ENCODE peak calls at places on chromosome 12, in seven cellular contexts. I is NCI-H774; R is activated naive CD4-positive, alpha-beta T cell treated with Interleukin-2 at 50 U/mL for 16 hours; F is T-cell; E is coronary artery; D is DMS79; V is left cardiac atrium. S is an unnamed sample.

GRCh38 chr12:2795291-2796186 is 769 bp downstream of the FKBP4 start:
- DNase-seq in E (peak; percentile 83), F (peak; percentile 60), R (peak; percentile 76), I (peak; percentile 68), D (no peak), V (peak; percentile 84), S (peak; percentile 72)

GRCh38 chr12:109494348-109494881 is 17.0 kb downstream of the UBE3B start:
- DNase-seq in E (no peak), I (no peak), D (no peak), F (no peak), V (no peak), R (no peak), S (no peak)

GRCh38 chr12:102730996-102731395 is 186.0 kb downstream of the PAH start:
- DNase-seq in R (no peak), V (no peak), I (no peak), D (no peak), E (no peak), F (no peak), S (no peak)

GRCh38 chr12:68944296-68945076 is 11.5 kb upstream of the CPM start:
- DNase-seq in R (no peak), E (no peak), I (no peak), V (no peak), F (no peak), D (no peak), S (no peak)

GRCh38 chr12:80598004-80598606 is 109.3 kb upstream of the MYF6 start:
- DNase-seq in E (no peak), V (no peak), R (no peak), D (no peak), I (no peak), F (no peak), S (no peak)

GRCh38 chr12:67515679-67516363 is 132.7 kb upstream of the DYRK2 start:
- DNase-seq in I (peak; percentile 89), E (no peak), V (no peak), F (peak; percentile 32), D (no peak), R (peak; percentile 17), S (no peak)

GRCh38 chr12:124387510-124387855 is 92.6 kb downstream of the RFLNA start:
- DNase-seq in V (no peak), F (no peak), E (no peak), D (no peak), R (no peak), I (no peak), S (no peak)

GRCh38 chr12:1820191-1820599 is at the start of gene LRTM2:
- DNase-seq in I (no peak), E (no peak), V (no peak), R (no peak), F (no peak), D (no peak), S (no peak)

GRCh38 chr12:113130457-113131135 is 5.0 kb downstream of the RASAL1 start:
- DNase-seq in R (no peak), D (no peak), F (no peak), V (no peak), I (no peak), E (no peak), S (no peak)

GRCh38 chr12:132470417-132470816 is 19.5 kb upstream of the FBRSL1 start:
- DNase-seq in R (no peak), F (no peak), E (no peak), V (no peak), D (no peak), I (no peak), S (no peak)

GRCh38 chr12:25854991-25855390 is 103.5 kb upstream of the RASSF8 start:
- DNase-seq in E (no peak), D (no peak), V (no peak), F (no peak), I (no peak), R (no peak), S (no peak)

GRCh38 chr12:87082756-87083155 is 826.6 kb upstream of the MGAT4C start:
- DNase-seq in F (no peak), E (no peak), R (no peak), I (no peak), D (no peak), V (no peak), S (no peak)

GRCh38 chr12:103495783-103496456 is at the start of gene C12orf42:
- DNase-seq in R (peak; percentile 11), I (peak; percentile 85), V (no peak), D (peak; percentile 30), F (peak; percentile 16), E (no peak), S (peak; percentile 42)

GRCh38 chr12:55700255-55701018 is 7.3 kb downstream of the ITGA7 start:
- DNase-seq in R (no peak), D (no peak), V (no peak), I (no peak), E (no peak), F (no peak), S (no peak)

GRCh38 chr12:44847888-44848770 is 28.0 kb downstream of the NELL2 start:
- DNase-seq in R (peak; percentile 65), D (no peak), E (no peak), F (peak; percentile 68), V (no peak), I (no peak), S (peak; percentile 67)

GRCh38 chr12:111270773-111271172 is 98.1 kb downstream of the PHETA1 start:
- DNase-seq in F (no peak), V (no peak), E (no peak), R (no peak), I (no peak), D (no peak), S (no peak)

GRCh38 chr12:1573960-1574862 is 20.2 kb downstream of the FBXL14 start:
- DNase-seq in D (no peak), V (no peak), E (no peak), F (no peak), I (no peak), R (no peak), S (no peak)

GRCh38 chr12:62922539-62922938 is 12.4 kb downstream of the PPM1H start:
- DNase-seq in D (no peak), E (no peak), I (no peak), F (no peak), R (no peak), V (no peak), S (no peak)

GRCh38 chr12:23757541-23757962 is 191.9 kb downstream of the SOX5 start:
- DNase-seq in D (no peak), V (no peak), F (no peak), I (peak; percentile 71), E (no peak), R (no peak), S (no peak)

GRCh38 chr12:76006028-76006916 is 25.3 kb downstream of the PHLDA1 start:
- DNase-seq in I (no peak), D (no peak), V (no peak), E (no peak), F (no peak), R (no peak), S (no peak)

GRCh38 chr12:68739891-68740290 is 6.1 kb upstream of the SLC35E3 start:
- DNase-seq in I (no peak), R (no peak), D (no peak), V (no peak), F (no peak), E (no peak), S (no peak)

GRCh38 chr12:93741741-93742085 is 64.5 kb downstream of the CRADD start:
- DNase-seq in I (no peak), V (no peak), F (no peak), R (peak; percentile 9), E (no peak), D (peak; percentile 51), S (no peak)

GRCh38 chr12:13839937-13840336 is 141.5 kb downstream of the GRIN2B start:
- DNase-seq in I (no peak), E (no peak), F (no peak), V (no peak), D (no peak), R (no peak), S (no peak)

GRCh38 chr12:53159195-53159834 is 21.2 kb upstream of the ZNF740 start:
- DNase-seq in I (peak; percentile 65), E (peak; percentile 87), V (peak; percentile 84), F (peak; percentile 86), R (peak; percentile 91), D (peak; percentile 10), S (peak; percentile 76)

GRCh38 chr12:56634242-56634836 is 4.2 kb upstream of the BAZ2A start:
- DNase-seq in R (peak; percentile 34), D (peak; percentile 5), F (no peak), V (peak; percentile 40), E (no peak), I (peak; percentile 67), S (peak; percentile 30)

GRCh38 chr12:117189725-117190209 is 503 bp downstream of the FBXO21 start:
- DNase-seq in E (no peak), R (peak; percentile 40), V (peak; percentile 37), D (peak; percentile 6), F (peak; percentile 42), I (peak; percentile 21), S (no peak)

GRCh38 chr12:45760333-45760732 is 30.8 kb downstream of the ARID2 start:
- DNase-seq in F (no peak), D (no peak), E (no peak), I (no peak), V (no peak), R (no peak), S (no peak)

GRCh38 chr12:92452763-92453162 is 250.0 kb upstream of the PLEKHG7 start:
- DNase-seq in E (no peak), F (no peak), R (no peak), D (no peak), V (no peak), I (no peak), S (no peak)

GRCh38 chr12:21751517-21751916 is 23.0 kb downstream of the KCNJ8 start:
- DNase-seq in D (no peak), V (no peak), F (no peak), E (no peak), R (no peak), I (no peak), S (no peak)

GRCh38 chr12:65631621-65632111 is 192.6 kb upstream of the HMGA2 start:
- DNase-seq in E (no peak), D (no peak), F (no peak), R (no peak), V (peak; percentile 21), I (no peak), S (no peak)